ENCODE peak calls at places on chromosome 21, in ten cellular contexts. I is HuH-7.5; G is neural progenitor cell; U is GF-D8; Q is kidney tubule cell; M is cardiac fibroblast; V is NCI-H774; T is stimulated activated naive CD8-positive, alpha-beta T cell treated with anti-CD3 and anti-CD28 coated beads, Interleukin-15, Interleukin-2, amounts not matched to agents 100 U/mL and 50 U/mL, for 24 hours; S is stromal cell of bone marrow; P is NCI-H1105 treated with DMSO at 0.1 percent for 48 hours. E is an unnamed sample.

GRCh38 chr21:39611547-39612190 is 1.1 kb upstream of the B3GALT5 start:
- DNase-seq in P (no peak), S (no peak), V (no peak), M (no peak), I (no peak), U (no peak), G (peak), Q (no peak), T (no peak), E (no peak)

GRCh38 chr21:35909456-35910178 is 150.7 kb downstream of the SETD4 start:
- DNase-seq in S (no peak), G (no peak), U (no peak), T (no peak), I (no peak), P (no peak), M (no peak), V (no peak), Q (no peak), E (no peak)

GRCh38 chr21:41926807-41927171 is 27.0 kb downstream of the C2CD2 start:
- DNase-seq in P (no peak), I (no peak), M (no peak), V (no peak), G (no peak), S (no peak), T (no peak), U (no peak), Q (no peak), E (no peak)

GRCh38 chr21:42032968-42033367 is 22.8 kb upstream of the ZBTB21 start:
- DNase-seq in I (no peak), P (no peak), U (no peak), S (no peak), T (no peak), G (no peak), Q (no peak), M (no peak), V (no peak), E (no peak)

GRCh38 chr21:39314155-39315027 is 959 bp upstream of the BRWD1 start:
- DNase-seq in V (peak), U (peak), I (peak), Q (peak), S (peak), G (no peak), M (peak), P (peak), T (peak), E (peak)

GRCh38 chr21:35711661-35712060 is 348.7 kb downstream of the SETD4 start:
- DNase-seq in V (no peak), S (no peak), T (no peak), G (no peak), Q (no peak), P (no peak), I (no peak), U (no peak), M (no peak), E (no peak)

GRCh38 chr21:17585875-17586450 is 26.7 kb downstream of the BTG3 start:
- DNase-seq in S (peak), V (no peak), P (peak), G (peak), I (no peak), M (peak), Q (peak), U (peak), T (no peak), E (peak)

GRCh38 chr21:14213164-14213563 is 2.4 kb upstream of the LIPI start:
- DNase-seq in V (no peak), T (no peak), Q (no peak), P (no peak), S (no peak), U (no peak), G (no peak), I (no peak), M (no peak), E (no peak)

GRCh38 chr21:31136891-31137290 is 98.6 kb upstream of the KRTAP19-8 start:
- DNase-seq in M (peak), V (no peak), I (no peak), S (peak), T (no peak), G (no peak), P (peak), U (no peak), Q (no peak), E (no peak)

GRCh38 chr21:28136687-28137086 is 856.0 kb downstream of the LTN1 start:
- DNase-seq in V (no peak), U (no peak), S (no peak), G (no peak), Q (peak), I (no peak), T (no peak), M (no peak), P (no peak), E (no peak)

GRCh38 chr21:33418686-33419085 is 15.5 kb downstream of the IFNGR2 start:
- DNase-seq in T (no peak), U (no peak), M (peak), S (no peak), Q (no peak), G (no peak), P (no peak), V (no peak), I (no peak), E (no peak)

GRCh38 chr21:16069713-16070112 is 339.9 kb downstream of the USP25 start:
- DNase-seq in U (no peak), S (peak), T (no peak), G (no peak), Q (no peak), V (no peak), P (no peak), M (no peak), I (no peak), E (no peak)

GRCh38 chr21:27756191-27756590 is 789.3 kb upstream of the ADAMTS5 start:
- DNase-seq in M (no peak), G (no peak), V (no peak), T (no peak), U (no peak), S (no peak), I (no peak), Q (no peak), P (no peak), E (no peak)

GRCh38 chr21:32424674-32425073 is 12.2 kb downstream of the EVA1C start:
- DNase-seq in V (no peak), I (no peak), T (no peak), M (no peak), P (no peak), Q (no peak), S (peak), U (no peak), G (no peak), E (no peak)

GRCh38 chr21:42594616-42595280 is 58.7 kb upstream of the PDE9A start:
- DNase-seq in M (no peak), V (no peak), T (no peak), G (no peak), P (no peak), I (no peak), Q (no peak), U (no peak), S (no peak), E (no peak)

GRCh38 chr21:33308586-33309490 is 15.9 kb upstream of the IFNAR1 start:
- DNase-seq in P (peak), Q (no peak), S (no peak), I (no peak), V (peak), M (peak), U (peak), G (no peak), T (no peak), E (peak)

GRCh38 chr21:35048183-35048601 is 910 bp downstream of the RUNX1 start:
- DNase-seq in S (no peak), I (no peak), Q (peak), G (peak), P (no peak), U (peak), T (no peak), M (no peak), V (no peak), E (no peak)

GRCh38 chr21:17269760-17270159 is 243.1 kb upstream of the CXADR start:
- DNase-seq in S (no peak), T (no peak), G (no peak), M (no peak), I (no peak), Q (no peak), U (no peak), V (no peak), P (no peak), E (no peak)

GRCh38 chr21:39366563-39366962 is 17.7 kb upstream of the HMGN1 start:
- DNase-seq in V (no peak), I (no peak), G (no peak), U (no peak), M (no peak), P (no peak), T (no peak), S (no peak), Q (no peak), E (no peak)